ENCODE peak calls at places on chromosomes 11 and 22, in five cellular contexts. X, N, G, H and Y are unnamed samples.

GRCh38 chr22:45648320-45649070 is 23.1 kb upstream of the ATXN10 start:
- DNase-seq in H (no peak), G (no peak), X (no peak), N (no peak), Y (no peak)

GRCh38 chr11:101226617-101227016 is 97.0 kb upstream of the PGR start:
- DNase-seq in H (no peak), X (no peak), N (no peak), G (no peak), Y (no peak)

GRCh38 chr11:113689711-113690618 is 16.1 kb downstream of the TMPRSS5 start:
- DNase-seq in G (no peak), N (no peak), X (no peak), H (no peak), Y (no peak)

GRCh38 chr11:22304337-22304961 is 33.7 kb upstream of the SLC17A6 start:
- DNase-seq in N (peak), X (no peak), H (no peak), G (peak), Y (no peak)

GRCh38 chr11:72433455-72434061 is 773 bp downstream of the CLPB start:
- DNase-seq in N (no peak), G (no peak), X (no peak), H (no peak), Y (no peak)

GRCh38 chr11:74014880-74015279 is 6.0 kb upstream of the UCP3 start:
- DNase-seq in X (no peak), N (no peak), G (no peak), H (no peak), Y (no peak)

GRCh38 chr11:126834149-126834548 is 166.4 kb downstream of the KIRREL3 start:
- DNase-seq in X (no peak), H (no peak), G (no peak), N (no peak), Y (no peak)

GRCh38 chr11:73907191-73907590 is 30.4 kb downstream of the PAAF1 start:
- DNase-seq in G (no peak), X (no peak), N (no peak), H (no peak), Y (no peak)

GRCh38 chr11:9078113-9079041 is 13.0 kb downstream of the SCUBE2 start:
- DNase-seq in G (no peak), X (no peak), N (no peak), H (no peak), Y (no peak)

GRCh38 chr11:32033067-32033466 is 57.8 kb upstream of the RCN1 start:
- DNase-seq in H (no peak), G (no peak), N (no peak), X (no peak), Y (no peak)

GRCh38 chr11:77250881-77251640 is 50.4 kb downstream of the GDPD4 start:
- DNase-seq in X (no peak), G (no peak), N (no peak), H (no peak), Y (no peak)

GRCh38 chr22:40396882-40397281 is 26.5 kb downstream of the SGSM3 start:
- DNase-seq in H (no peak), X (peak), N (no peak), G (no peak), Y (no peak)

GRCh38 chr11:85939099-85940015 is 84.2 kb downstream of the CCDC83 start:
- DNase-seq in X (no peak), H (no peak), G (no peak), N (no peak), Y (no peak)

GRCh38 chr11:109865558-109866186 is 227.5 kb upstream of the ZC3H12C start:
- DNase-seq in N (no peak), X (no peak), G (peak), H (no peak), Y (peak)

GRCh38 chr22:21642584-21643448 is 714 bp downstream of the SDF2L1 start:
- DNase-seq in N (no peak), G (peak), X (no peak), H (peak), Y (peak)

GRCh38 chr22:36977401-36977861 is 41.8 kb downstream of the TST start:
- DNase-seq in G (peak), H (peak), X (peak), N (no peak), Y (peak)

GRCh38 chr11:73306069-73306468 is 2.0 kb upstream of the ARHGEF17 start:
- DNase-seq in G (no peak), N (no peak), H (no peak), X (no peak), Y (no peak)

GRCh38 chr22:50260801-50261614 is 475 bp downstream of the MAPK12 start:
- DNase-seq in G (peak), H (no peak), X (no peak), N (peak), Y (no peak)

GRCh38 chr22:47417699-47418098 is 655.2 kb downstream of the TBC1D22A start:
- DNase-seq in H (no peak), G (no peak), N (no peak), X (no peak), Y (no peak)

GRCh38 chr11:22076215-22076930 is 116.5 kb upstream of the ANO5 start:
- DNase-seq in G (no peak), H (no peak), N (no peak), X (no peak), Y (no peak)

GRCh38 chr11:62433553-62434301 is 14.9 kb downstream of the SCGB1A1 start:
- DNase-seq in N (no peak), X (no peak), H (no peak), G (no peak), Y (no peak)

GRCh38 chr22:40593460-40594273 is 42.9 kb downstream of the MRTFA start:
- DNase-seq in G (no peak), X (no peak), N (no peak), H (no peak), Y (no peak)

GRCh38 chr11:2376751-2377451 is at the start of gene CD81:
- DNase-seq in X (peak), H (peak), N (peak), G (no peak), Y (no peak)

GRCh38 chr11:73249304-73249703 is 22.8 kb upstream of the P2RY6 start:
- DNase-seq in H (no peak), X (no peak), N (no peak), G (no peak), Y (no peak)

GRCh38 chr22:45844949-45845613 is 131.9 kb downstream of the WNT7B start:
- DNase-seq in N (no peak), H (no peak), X (peak), G (no peak), Y (no peak)

GRCh38 chr11:124085583-124085982 is 29.7 kb upstream of the VWA5A start:
- DNase-seq in N (no peak), X (no peak), G (no peak), H (no peak), Y (no peak)

GRCh38 chr11:44619931-44620725 is 54.7 kb downstream of the CD82 start:
- DNase-seq in G (no peak), N (no peak), X (no peak), H (no peak), Y (no peak)

GRCh38 chr11:118169300-118170140 is 6.9 kb downstream of the SCN2B start:
- DNase-seq in G (no peak), H (no peak), N (no peak), X (no peak), Y (no peak)